ENCODE peak calls at places on chromosomes 12 and 14, in seven cellular contexts. U is ascending aorta, X is IMR-90, P is aorta, R is upper lobe of right lung, E is fibroblast of lung, Q is pancreas. L is an unnamed sample. For H3K4me1, the result is how much of the 10 kb centered on the place peaks cover.

GRCh38 chr14:81849714-81850113 is 316.1 kb upstream of the SEL1L start:
- DNase-seq in U (no peak), X (no peak), P (no peak), R (no peak), E (no peak), Q (no peak), L (no peak)

GRCh38 chr12:72365151-72365550 is 93.0 kb downstream of the TRHDE start:
- DNase-seq in U (no peak), X (peak), P (no peak), R (no peak), E (peak), Q (no peak), L (no peak)

GRCh38 chr12:21330682-21331253 is 3.9 kb downstream of the SLCO1A2 start:
- DNase-seq in U (no peak), X (peak), P (no peak), R (no peak), E (peak), Q (no peak), L (no peak)

GRCh38 chr14:65926935-65927700 is 514.6 kb downstream of the FUT8 start:
- DNase-seq in U (no peak), X (no peak), P (no peak), R (no peak), E (no peak), Q (no peak), L (no peak)

GRCh38 chr14:77007339-77007974 is 21.1 kb downstream of the IRF2BPL start:
- DNase-seq in U (no peak), X (no peak), P (no peak), R (no peak), E (no peak), Q (no peak), L (no peak)

GRCh38 chr14:43147480-43147879 is 1359.6 kb downstream of the FSCB start:
- DNase-seq in U (no peak), X (peak), P (no peak), R (no peak), E (peak), Q (no peak), L (no peak)

GRCh38 chr14:90693413-90693812 is 122.8 kb downstream of the TTC7B start:
- DNase-seq in U (no peak), X (no peak), P (no peak), R (no peak), E (no peak), Q (no peak), L (no peak)

GRCh38 chr14:95816539-95816938 is 60.1 kb upstream of the TUNAR start:
- DNase-seq in U (no peak), X (no peak), P (no peak), R (no peak), E (no peak), Q (no peak), L (no peak)

GRCh38 chr12:110543252-110543959 is 39.7 kb downstream of the PPTC7 start:
- DNase-seq in U (peak), X (peak), P (peak), R (peak), E (peak), Q (peak), L (no peak)

GRCh38 chr14:70130498-70130897 is 58.3 kb downstream of the SLC8A3 start:
- DNase-seq in U (no peak), X (no peak), P (no peak), R (no peak), E (no peak), Q (no peak), L (no peak)

GRCh38 chr14:66119805-66120204 is 366.4 kb upstream of the CCDC196 start:
- DNase-seq in U (no peak), X (no peak), P (no peak), R (no peak), E (no peak), Q (no peak), L (no peak)

GRCh38 chr14:99267871-99268775 is 3.9 kb downstream of the BCL11B start:
- DNase-seq in U (peak), X (no peak), P (no peak), R (no peak), E (no peak), Q (no peak), L (no peak)

GRCh38 chr12:53944209-53944608 is 5.6 kb downstream of the HOXC13 start:
- DNase-seq in U (no peak), X (no peak), P (no peak), R (no peak), E (no peak), Q (no peak), L (no peak)

GRCh38 chr12:42094277-42094676 is 50.4 kb downstream of the GXYLT1 start:
- DNase-seq in U (no peak), X (peak), P (no peak), R (no peak), E (peak), Q (no peak), L (no peak)

GRCh38 chr12:10288989-10289388 is 18.7 kb upstream of the KLRD1 start:
- DNase-seq in U (no peak), X (no peak), P (no peak), R (no peak), E (no peak), Q (no peak), L (no peak)

GRCh38 chr12:47717443-47718193 is 7.7 kb downstream of the ENDOU start:
- DNase-seq in U (peak), X (peak), P (peak), R (peak), E (peak), Q (peak), L (no peak)

GRCh38 chr14:21978184-21978998 is 304.8 kb upstream of the OR4E1 start:
- DNase-seq in U (no peak), X (peak), P (no peak), R (peak), E (peak), Q (no peak), L (peak)

DNA sequence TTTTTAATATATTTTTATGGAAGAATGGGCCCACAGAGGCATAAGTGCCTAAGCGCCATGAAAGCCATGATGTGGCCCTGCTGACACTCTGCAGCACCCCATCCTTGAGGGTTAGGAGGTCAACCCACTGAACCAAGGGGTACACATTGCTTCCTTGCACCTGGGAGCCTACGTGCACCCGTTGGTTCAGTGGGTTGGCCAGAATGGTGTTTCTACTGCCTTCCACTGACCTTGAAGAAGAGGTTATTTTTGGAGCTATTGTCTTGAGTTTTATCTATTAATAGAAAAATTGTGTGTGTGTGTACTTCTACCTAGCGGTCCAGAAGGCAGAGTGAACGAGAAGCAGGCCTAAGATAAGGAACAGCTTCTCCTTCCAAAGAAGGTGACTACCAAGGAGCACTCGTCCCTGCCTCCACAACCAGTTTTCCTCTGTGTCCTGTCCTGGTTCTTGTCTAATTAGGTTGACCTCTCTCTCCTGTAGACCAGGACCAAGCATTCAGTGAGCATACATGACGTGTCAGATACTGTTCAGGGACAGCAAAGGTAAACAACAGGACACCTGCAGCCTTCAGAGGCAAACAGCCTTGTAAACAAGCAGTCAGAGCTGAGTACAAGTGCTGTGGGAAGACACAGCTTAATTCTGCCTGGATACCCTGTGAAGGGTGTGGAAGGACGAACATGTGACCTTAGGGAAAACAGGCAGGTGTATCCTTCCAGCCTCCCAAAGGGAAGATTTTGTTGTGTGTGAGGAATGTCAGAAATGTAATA is 30.4 kb upstream of the PLEK2 start:
- DNase-seq in U (no peak), X (no peak), P (peak), R (no peak), E (no peak), Q (no peak), L (no peak)
- H3K4me1 ChIP-seq in U (under half), X (under half), P (under half), R (under half), E (under half), Q (under half), L (under half)

GRCh38 chr12:58712981-58713380 is 207.3 kb downstream of the LRIG3 start:
- DNase-seq in U (no peak), X (peak), P (no peak), R (no peak), E (no peak), Q (no peak), L (no peak)

GRCh38 chr12:58710896-58711295 is 209.4 kb downstream of the LRIG3 start:
- DNase-seq in U (no peak), X (no peak), P (no peak), R (no peak), E (no peak), Q (no peak), L (no peak)

GRCh38 chr12:58711968-58712367 is 208.3 kb downstream of the LRIG3 start:
- DNase-seq in U (no peak), X (peak), P (no peak), R (no peak), E (peak), Q (no peak), L (no peak)
- H3K27ac ChIP-seq in U (no peak), X (no peak), P (no peak), R (no peak), E (no peak), Q (no peak), L (no peak)

GRCh38 chr12:106480259-106480658 is 102.5 kb upstream of the RFX4 start:
- DNase-seq in U (no peak), X (no peak), P (no peak), R (no peak), E (no peak), Q (no peak), L (no peak)

DNA sequence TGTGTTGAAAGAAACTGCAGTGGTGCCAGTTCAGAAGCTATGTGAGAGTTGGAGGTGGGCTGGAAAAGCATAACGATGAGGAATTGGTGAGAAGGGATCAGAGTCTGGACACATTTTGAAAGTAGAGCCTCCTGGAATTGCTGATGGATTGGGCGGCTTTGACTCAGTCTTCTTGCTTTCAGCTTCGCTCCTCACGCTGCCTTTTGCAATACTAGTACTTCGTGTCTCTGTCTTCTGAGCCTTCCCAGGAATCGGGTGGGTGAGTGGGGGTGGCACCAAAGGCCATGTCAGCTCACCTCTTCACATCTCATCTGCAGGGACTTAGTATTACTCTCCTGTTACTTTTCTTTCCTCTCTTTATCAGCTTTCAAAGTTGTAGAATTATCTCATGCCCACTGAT is 101.6 kb upstream of the RFX4 start:
- DNase-seq in U (no peak), X (no peak), P (no peak), R (no peak), E (no peak), Q (no peak), L (no peak)
- H3K4me1 ChIP-seq in U (under half), X (under half), P (under half), R (under half), E (under half), Q (under half), L (under half)

GRCh38 chr14:91753501-91754128 is 21.7 kb upstream of the CATSPERB start:
- DNase-seq in U (no peak), X (no peak), P (no peak), R (no peak), E (no peak), Q (no peak), L (no peak)
- H3K27ac ChIP-seq in U (peak), X (no peak), P (no peak), R (no peak), E (no peak), Q (peak), L (no peak)